ENCODE peak calls at places on chromosomes 7 and 10, in four cellular contexts. S is lower lobe of right lung; K is MV-4-11; Y is stimulated activated CD8-positive, alpha-beta memory T cell treated with anti-CD3 and anti-CD28 coated beads, Interleukin-4, amount 100 ng/mL, for 48 hours. R is an unnamed sample.

GRCh38 chr7:16810112-16810511 is 5.3 kb upstream of the AGR2 start:
- DNase-seq in S (no peak), K (no peak), Y (no peak), R (peak; percentile 33)

GRCh38 chr10:110076559-110077318 is 69.0 kb downstream of the ADD3 start:
- DNase-seq in S (no peak), K (peak; percentile 99), Y (no peak), R (peak; percentile 98)

GRCh38 chr10:24723788-24724380 is at the start of gene ARHGAP21:
- DNase-seq in S (peak; percentile 75), K (peak; percentile 15), Y (peak; percentile 61), R (peak; percentile 79)

GRCh38 chr7:91671245-91671644 is 209.3 kb downstream of the MTERF1 start:
- DNase-seq in S (no peak), K (no peak), Y (no peak), R (no peak)

GRCh38 chr10:111525696-111526095 is 448.9 kb downstream of the ADRA2A start:
- DNase-seq in S (no peak), K (no peak), Y (no peak), R (no peak)

GRCh38 chr10:132663666-132664365 is 122.1 kb downstream of the NKX6-2 start:
- DNase-seq in S (peak; percentile 24), K (no peak), Y (no peak), R (no peak)

GRCh38 chr7:49346200-49346899 is 422.0 kb downstream of the CDC14C start:
- DNase-seq in S (no peak), K (no peak), Y (no peak), R (no peak)

GRCh38 chr10:124625831-124626238 is 118.3 kb downstream of the FAM53B start:
- DNase-seq in S (no peak), K (no peak), Y (no peak), R (no peak)

GRCh38 chr7:139648941-139649425 is 125.5 kb downstream of the CLEC2L start:
- DNase-seq in S (peak; percentile 64), K (peak; percentile 93), Y (peak; percentile 59), R (no peak)

GRCh38 chr7:144717720-144718119 is 118.1 kb downstream of the TPK1 start:
- DNase-seq in S (no peak), K (no peak), Y (no peak), R (no peak)

GRCh38 chr7:41472427-41473125 is 230.3 kb downstream of the INHBA start:
- DNase-seq in S (no peak), K (no peak), Y (no peak), R (peak; percentile 43)

GRCh38 chr10:106424981-106425380 is 739.5 kb downstream of the SORCS1 start:
- DNase-seq in S (no peak), K (no peak), Y (no peak), R (peak; percentile 55)